ENCODE peak calls at places on chromosome 17, in four cellular contexts. One of them, this sample, is unnamed.

GRCh38 chr17:4375039-4375748 is 8.7 kb upstream of the UBE2G1 start:
- DNase-seq in HepG2: no peak
- DNase-seq in GM12878: peak; percentile 98
- DNase-seq in K562: no peak
- DNase-seq in this sample: no peak

GRCh38 chr17:36721560-36722120 is 120.3 kb downstream of the MRM1 start:
- DNase-seq in GM12878: no peak
- DNase-seq in K562: no peak
- DNase-seq in HepG2: no peak
- DNase-seq in this sample: no peak

GRCh38 chr17:40218740-40219072 is 398 bp upstream of the WIPF2 start:
- DNase-seq in K562: peak; percentile 89
- DNase-seq in GM12878: peak; percentile 40
- DNase-seq in HepG2: peak; percentile 37
- DNase-seq in this sample: peak; percentile 76

GRCh38 chr17:19461139-19461538 is 50.1 kb downstream of the RNF112 start:
- DNase-seq in GM12878: peak; percentile 7
- DNase-seq in K562: no peak
- DNase-seq in HepG2: no peak
- DNase-seq in this sample: peak; percentile 32

GRCh38 chr17:65550075-65550635 is 11.3 kb downstream of the AXIN2 start:
- DNase-seq in K562: no peak
- DNase-seq in GM12878: no peak
- DNase-seq in HepG2: no peak
- DNase-seq in this sample: peak; percentile 27

GRCh38 chr17:65220732-65221131 is 83.6 kb downstream of the RGS9 start:
- DNase-seq in GM12878: no peak
- DNase-seq in K562: no peak
- DNase-seq in HepG2: no peak
- DNase-seq in this sample: no peak

GRCh38 chr17:63481488-63481870 is 4.6 kb downstream of the ACE start:
- DNase-seq in K562: no peak
- DNase-seq in HepG2: no peak
- DNase-seq in GM12878: no peak
- DNase-seq in this sample: no peak

GRCh38 chr17:21034350-21035235 is 8.2 kb downstream of the USP22 start:
- DNase-seq in GM12878: peak; percentile 38
- DNase-seq in HepG2: no peak
- DNase-seq in K562: no peak
- DNase-seq in this sample: no peak

GRCh38 chr17:76088868-76089576 is 10.0 kb downstream of the ZACN start:
- DNase-seq in HepG2: no peak
- DNase-seq in K562: no peak
- DNase-seq in GM12878: no peak
- DNase-seq in this sample: no peak

GRCh38 chr17:76092526-76093413 is 10.8 kb downstream of the EXOC7 start:
- DNase-seq in K562: no peak
- DNase-seq in GM12878: no peak
- DNase-seq in HepG2: no peak
- DNase-seq in this sample: no peak

GRCh38 chr17:76089680-76090516 is 10.9 kb downstream of the ZACN start:
- DNase-seq in GM12878: no peak
- DNase-seq in HepG2: no peak
- DNase-seq in K562: no peak
- DNase-seq in this sample: no peak

GRCh38 chr17:76091526-76092285 is 11.9 kb downstream of the EXOC7 start:
- DNase-seq in GM12878: no peak
- DNase-seq in K562: no peak
- DNase-seq in HepG2: no peak
- DNase-seq in this sample: no peak

DNA sequence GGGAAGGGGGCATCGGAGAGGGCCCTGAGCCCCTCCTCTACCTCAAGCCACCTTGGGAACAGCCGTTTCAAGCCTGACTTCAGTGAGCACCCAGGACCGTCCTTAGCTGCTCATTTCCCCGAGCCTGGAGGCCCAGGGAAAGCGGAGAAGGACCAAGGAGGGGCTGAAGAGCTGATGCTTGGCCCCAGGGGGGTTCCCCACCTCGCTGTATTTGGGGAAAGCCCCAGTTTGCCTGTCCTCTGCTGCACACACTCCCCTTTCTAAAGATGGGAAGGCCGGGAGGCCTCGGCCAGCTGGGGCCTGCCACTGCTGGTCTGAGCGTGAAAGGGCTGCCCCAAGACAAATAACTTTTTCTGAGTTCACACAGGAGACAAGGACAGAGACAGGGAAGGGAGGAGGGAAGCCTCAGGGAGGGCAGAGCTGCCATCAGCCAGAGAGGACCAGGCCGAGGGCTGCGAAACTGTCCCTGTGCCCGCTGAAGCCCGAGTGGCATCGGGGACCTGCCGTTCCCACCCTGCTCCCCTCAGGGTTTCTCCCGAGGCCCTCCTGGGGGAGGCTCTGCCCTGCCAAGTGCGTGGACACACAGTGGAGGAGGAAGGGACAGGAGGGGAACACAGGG is 11.6 kb downstream of the ZACN start:
- DNase-seq in K562: no peak
- DNase-seq in GM12878: no peak
- DNase-seq in HepG2: no peak
- DNase-seq in this sample: no peak
- TF ChIP-seq CREB1 in K562: no peak
- TF ChIP-seq CREB1 in GM12878: no peak
- TF ChIP-seq CREB1 in HepG2: no peak
- TF ChIP-seq CREB1 in this sample: no peak

DNA sequence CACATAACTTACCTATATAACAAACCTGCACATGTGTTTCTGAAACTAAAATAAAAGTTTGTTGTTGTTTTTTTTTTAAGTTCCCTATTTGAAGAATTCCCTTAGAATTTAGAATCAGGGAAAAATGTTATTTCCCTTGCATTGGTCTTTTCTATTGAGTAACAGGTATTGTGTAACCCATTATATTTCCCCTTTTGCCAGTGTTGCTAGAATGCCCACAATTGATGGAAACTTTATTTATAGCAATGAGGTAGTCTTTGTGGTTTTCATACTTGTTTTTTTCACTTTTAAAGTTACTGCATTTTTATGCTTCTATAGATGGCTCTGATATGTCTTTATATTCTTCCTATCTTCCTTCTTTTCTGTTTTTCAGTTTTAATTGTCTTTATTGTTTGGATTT is 3.9 kb downstream of the NLRP1 start:
- DNase-seq in HepG2: no peak
- DNase-seq in K562: no peak
- DNase-seq in GM12878: no peak
- DNase-seq in this sample: no peak
- TF ChIP-seq ETV6 in HepG2: no peak
- TF ChIP-seq ETV6 in K562: no peak
- TF ChIP-seq ETV6 in GM12878: no peak
- TF ChIP-seq ETV6 in this sample: no peak

GRCh38 chr17:8019161-8019560 is 16.7 kb downstream of the GUCY2D start:
- DNase-seq in GM12878: no peak
- DNase-seq in K562: no peak
- DNase-seq in HepG2: no peak
- DNase-seq in this sample: no peak
- TF ChIP-seq CBFB in GM12878: no peak
- TF ChIP-seq CBFB in K562: no peak
- TF ChIP-seq CBFB in HepG2: no peak
- TF ChIP-seq CBFB in this sample: no peak

GRCh38 chr17:32627233-32628008 is 140.6 kb downstream of the CDK5R1 start:
- DNase-seq in GM12878: no peak
- DNase-seq in K562: no peak
- DNase-seq in HepG2: no peak
- DNase-seq in this sample: peak; percentile 64
- TF ChIP-seq CREB1 in GM12878: no peak
- TF ChIP-seq CREB1 in K562: no peak
- TF ChIP-seq CREB1 in HepG2: no peak
- TF ChIP-seq CREB1 in this sample: no peak

GRCh38 chr17:50026046-50026675 is 29.7 kb upstream of the ITGA3 start:
- DNase-seq in K562: no peak
- DNase-seq in GM12878: no peak
- DNase-seq in HepG2: no peak
- DNase-seq in this sample: no peak

GRCh38 chr17:50028207-50029120 is 27.4 kb upstream of the ITGA3 start:
- DNase-seq in GM12878: no peak
- DNase-seq in HepG2: no peak
- DNase-seq in K562: no peak
- DNase-seq in this sample: peak; percentile 74

GRCh38 chr17:50027639-50028206 is 28.2 kb upstream of the ITGA3 start:
- DNase-seq in GM12878: no peak
- DNase-seq in HepG2: no peak
- DNase-seq in K562: no peak
- DNase-seq in this sample: no peak

GRCh38 chr17:50029185-50029584 is 26.7 kb upstream of the ITGA3 start:
- DNase-seq in GM12878: no peak
- DNase-seq in HepG2: no peak
- DNase-seq in K562: no peak
- DNase-seq in this sample: no peak

GRCh38 chr17:50026901-50027638 is 28.8 kb upstream of the ITGA3 start:
- DNase-seq in HepG2: peak; percentile 57
- DNase-seq in K562: peak; percentile 77
- DNase-seq in GM12878: no peak
- DNase-seq in this sample: peak; percentile 92
- TF ChIP-seq ETV6 in HepG2: no peak
- TF ChIP-seq ETV6 in K562: no peak
- TF ChIP-seq ETV6 in GM12878: no peak
- TF ChIP-seq ETV6 in this sample: no peak

DNA sequence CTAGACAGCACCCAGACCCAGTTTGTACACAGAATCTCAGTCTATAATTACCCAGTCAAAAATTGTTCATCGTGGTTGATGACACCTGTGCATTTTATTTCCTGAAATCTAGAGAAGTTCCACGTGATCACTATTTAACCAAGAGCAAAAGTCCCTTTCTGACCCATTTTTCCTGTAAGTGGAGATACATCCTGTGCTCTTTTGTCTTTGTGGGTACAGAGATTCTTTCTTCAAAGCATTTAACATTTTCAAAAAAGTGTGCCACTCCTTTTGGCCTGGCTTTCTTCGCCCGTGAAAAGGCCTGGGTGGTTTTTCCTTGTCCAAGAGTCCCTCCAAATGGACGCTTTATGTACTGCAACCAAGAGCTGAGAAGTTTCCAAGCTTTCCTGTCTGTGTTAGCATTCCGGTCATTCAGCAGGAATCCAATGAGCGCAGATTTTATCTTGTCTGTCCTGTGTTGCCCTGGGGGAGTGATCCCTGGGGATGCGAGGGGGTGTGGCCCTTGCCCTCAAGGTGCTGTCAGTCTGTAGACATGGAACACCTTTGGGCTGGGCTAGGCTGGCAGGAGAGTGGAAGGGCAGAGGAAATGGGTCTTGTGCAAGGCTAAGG is 161.1 kb upstream of the CACNG5 start:
- DNase-seq in HepG2: peak; percentile 43
- DNase-seq in GM12878: no peak
- DNase-seq in K562: no peak
- DNase-seq in this sample: peak; percentile 54
- TF ChIP-seq CBFB in HepG2: no peak
- TF ChIP-seq CBFB in GM12878: no peak
- TF ChIP-seq CBFB in K562: no peak
- TF ChIP-seq CBFB in this sample: no peak

GRCh38 chr17:77491921-77492445 is 351.2 kb downstream of the SEC14L1 start:
- DNase-seq in K562: no peak
- DNase-seq in GM12878: no peak
- DNase-seq in HepG2: no peak
- DNase-seq in this sample: no peak
- TF ChIP-seq CREB1 in K562: no peak
- TF ChIP-seq CREB1 in GM12878: no peak
- TF ChIP-seq CREB1 in HepG2: no peak
- TF ChIP-seq CREB1 in this sample: no peak

GRCh38 chr17:54426287-54426886 is 474.3 kb upstream of the TOM1L1 start:
- DNase-seq in K562: no peak
- DNase-seq in GM12878: no peak
- DNase-seq in HepG2: peak; percentile 7
- DNase-seq in this sample: no peak
- TF ChIP-seq ETV6 in K562: no peak
- TF ChIP-seq ETV6 in GM12878: no peak
- TF ChIP-seq ETV6 in HepG2: no peak
- TF ChIP-seq ETV6 in this sample: no peak

This sample was measured in WTC11.